ENCODE peak calls at places on chromosome 19, in five cellular contexts. P is activated T-cell treated with anti-CD3 and anti-CD28 coated beads, Interleukin-2, amount 50 U/mL, for 72 hours; S is RWPE1; V is hypothalamus; Y is stimulated activated CD8-positive, alpha-beta memory T cell treated with anti-CD3 and anti-CD28 coated beads, Interleukin-7, amount 100 ng/mL, for 1 hour. A is an unnamed sample.

GRCh38 chr19:15508035-15508710 is at the start of gene CYP4F22:
- DNase-seq in V (no peak), P (peak), S (no peak), Y (no peak), A (no peak)

GRCh38 chr19:48989701-48990291 is 3.3 kb downstream of the GYS1 start:
- DNase-seq in S (no peak), Y (no peak), V (no peak), P (no peak), A (no peak)

GRCh38 chr19:57934820-57935665 is at the start of gene ZNF418:
- DNase-seq in P (peak), S (peak), V (peak), Y (peak), A (peak)

GRCh38 chr19:42295831-42296525 is 6.0 kb upstream of the PRR19 start:
- DNase-seq in P (peak), S (peak), Y (peak), V (peak), A (peak)

GRCh38 chr19:30862876-30863275 is 486.4 kb downstream of the TSHZ3 start:
- DNase-seq in V (no peak), P (no peak), Y (no peak), S (no peak), A (no peak)

GRCh38 chr19:5826531-5827341 is 12.8 kb downstream of the FUT6 start:
- DNase-seq in V (no peak), P (peak), Y (no peak), S (peak), A (no peak)

GRCh38 chr19:10690351-10690781 is 10.9 kb upstream of the QTRT1 start:
- DNase-seq in Y (no peak), V (no peak), S (no peak), P (no peak), A (no peak)

GRCh38 chr19:17441241-17442135 is 7.0 kb downstream of the TMEM221 start:
- DNase-seq in Y (no peak), V (no peak), S (peak), P (peak), A (no peak)

GRCh38 chr19:460877-461609 is at the start of gene SHC2:
- DNase-seq in V (no peak), P (no peak), Y (no peak), S (no peak), A (no peak)

GRCh38 chr19:48450863-48451262 is 4.5 kb upstream of the KCNJ14 start:
- DNase-seq in S (no peak), V (no peak), P (no peak), Y (no peak), A (no peak)

GRCh38 chr19:13094285-13094595 is 8.4 kb downstream of the LYL1 start:
- DNase-seq in S (no peak), V (no peak), Y (no peak), P (no peak), A (no peak)

GRCh38 chr19:38988632-38989031 is 13.1 kb upstream of the FBXO17 start:
- DNase-seq in V (no peak), Y (no peak), S (no peak), P (no peak), A (no peak)

GRCh38 chr19:55474269-55475265 is 1.9 kb upstream of the ZNF628 start:
- DNase-seq in V (no peak), P (no peak), S (no peak), Y (no peak), A (no peak)

GRCh38 chr19:862529-863304 is 3.3 kb downstream of the CFD start:
- DNase-seq in P (peak), S (peak), V (no peak), Y (peak), A (peak)

GRCh38 chr19:58538257-58539168 is 5.4 kb upstream of the TRIM28 start:
- DNase-seq in S (no peak), Y (no peak), V (no peak), P (peak), A (no peak)

GRCh38 chr19:56477429-56478338 is 539 bp upstream of the ZNF667 start:
- DNase-seq in V (peak), P (peak), Y (peak), S (peak), A (peak)

GRCh38 chr19:57615346-57615745 is 1.3 kb downstream of the ZNF134 start:
- DNase-seq in Y (no peak), P (no peak), S (no peak), V (no peak), A (no peak)

GRCh38 chr19:57192064-57192395 is 730 bp downstream of the ZNF264 start:
- DNase-seq in Y (no peak), P (no peak), V (no peak), S (peak), A (no peak)

GRCh38 chr19:54190942-54191670 is at the start of gene TSEN34:
- DNase-seq in V (peak), P (peak), S (peak), Y (peak), A (peak)

GRCh38 chr19:45613926-45614725 is 12.1 kb upstream of the GPR4 start:
- DNase-seq in V (no peak), S (peak), Y (no peak), P (peak), A (peak)

GRCh38 chr19:39408392-39409206 is 2.0 kb downstream of the ZFP36 start:
- DNase-seq in S (no peak), Y (no peak), P (peak), V (peak), A (peak)

GRCh38 chr19:8004723-8005513 is 523 bp downstream of the ELAVL1 start:
- DNase-seq in Y (no peak), P (peak), S (no peak), V (no peak), A (no peak)

GRCh38 chr19:275000-275399 is 16.2 kb downstream of the PLPP2 start:
- DNase-seq in P (no peak), Y (no peak), V (no peak), S (no peak), A (no peak)

GRCh38 chr19:51441410-51442390 is 16.6 kb downstream of the SIGLEC8 start:
- DNase-seq in P (peak), V (no peak), Y (peak), S (peak), A (peak)

GRCh38 chr19:33298146-33298911 is 4.0 kb downstream of the CEBPA start:
- DNase-seq in V (no peak), P (no peak), Y (no peak), S (peak), A (no peak)

GRCh38 chr19:51735759-51736449 is 12.1 kb upstream of the HAS1 start:
- DNase-seq in S (no peak), V (peak), Y (no peak), P (no peak), A (no peak)

GRCh38 chr19:29543381-29543780 is 17.6 kb downstream of the VSTM2B start:
- DNase-seq in V (no peak), P (no peak), S (no peak), Y (no peak), A (no peak)